ENCODE peak calls at places on chromosomes 5 and 9, in seven cellular contexts. G is OCI-LY7; A is endothelial cell; J is NCI-H1092 treated with DMSO at 0.1 percent for 48 hours; U is effector memory CD8-positive, alpha-beta T cell; S is SW 1271; Z is stimulated activated naive B cell treated with anti-CD40 and anti-IgM and Interleukin-4, amounts not matched to agents 10 μg/mL and 1 μg/mL and 100 μg/mL, for 72 hours. N is an unnamed sample.

GRCh38 chr9:78831726-78832125 is 534.8 kb downstream of the PSAT1 start:
- DNase-seq in G (no peak), A (no peak), J (no peak), U (no peak), S (no peak), Z (no peak), N (no peak)

GRCh38 chr5:56350595-56351170 is 117.6 kb upstream of the ANKRD55 start:
- DNase-seq in G (no peak), A (no peak), J (no peak), U (no peak), S (peak), Z (no peak), N (no peak)

GRCh38 chr5:59091965-59092364 is 509.1 kb downstream of the RAB3C start:
- DNase-seq in G (no peak), A (no peak), J (no peak), U (no peak), S (no peak), Z (no peak), N (no peak)

GRCh38 chr9:113614843-113615648 is 151.5 kb downstream of the RGS3 start:
- DNase-seq in G (no peak), A (no peak), J (no peak), U (no peak), S (no peak), Z (peak), N (no peak)

GRCh38 chr9:77063645-77064285 is 44.3 kb downstream of the FOXB2 start:
- DNase-seq in G (no peak), A (no peak), J (no peak), U (no peak), S (no peak), Z (no peak), N (no peak)

GRCh38 chr5:52774005-52774410 is 13.7 kb upstream of the ITGA1 start:
- DNase-seq in G (no peak), A (no peak), J (no peak), U (no peak), S (no peak), Z (no peak), N (no peak)

GRCh38 chr5:172450861-172451695 is 3.2 kb downstream of the SH3PXD2B start:
- DNase-seq in G (peak), A (peak), J (no peak), U (peak), S (peak), Z (no peak), N (peak)

GRCh38 chr9:120383999-120384924 is 195.7 kb downstream of the CDK5RAP2 start:
- DNase-seq in G (no peak), A (no peak), J (peak), U (no peak), S (no peak), Z (no peak), N (no peak)

GRCh38 chr5:164553851-164554250 is 1048.4 kb downstream of the MAT2B start:
- DNase-seq in G (no peak), A (no peak), J (no peak), U (no peak), S (no peak), Z (no peak), N (no peak)

GRCh38 chr5:149400304-149400703 is 21.2 kb upstream of the IL17B start:
- DNase-seq in G (no peak), A (no peak), J (no peak), U (no peak), S (no peak), Z (no peak), N (no peak)

GRCh38 chr5:158174918-158175663 is 316.1 kb upstream of the CLINT1 start:
- DNase-seq in G (peak), A (peak), J (peak), U (peak), S (peak), Z (peak), N (peak)

GRCh38 chr5:138033916-138034315 is 1.0 kb upstream of the FAM13B start:
- DNase-seq in G (no peak), A (no peak), J (no peak), U (no peak), S (peak), Z (no peak), N (no peak)

GRCh38 chr5:95843733-95844223 is 21.3 kb upstream of the GLRX start:
- DNase-seq in G (no peak), A (no peak), J (no peak), U (no peak), S (no peak), Z (no peak), N (no peak)

GRCh38 chr5:157203417-157203816 is 22.8 kb downstream of the ITK start:
- DNase-seq in G (no peak), A (no peak), J (no peak), U (no peak), S (no peak), Z (no peak), N (no peak)

GRCh38 chr9:109448223-109448622 is 49.9 kb downstream of the PTPN3 start:
- DNase-seq in G (no peak), A (no peak), J (no peak), U (no peak), S (no peak), Z (no peak), N (no peak)

GRCh38 chr9:75087279-75087823 is 604 bp downstream of the NMRK1 start:
- DNase-seq in G (peak), A (no peak), J (peak), U (peak), S (peak), Z (peak), N (peak)

GRCh38 chr9:2420488-2421056 is 201.0 kb upstream of the VLDLR start:
- DNase-seq in G (no peak), A (no peak), J (peak), U (no peak), S (no peak), Z (no peak), N (no peak)

GRCh38 chr9:127330501-127330900 is 65.9 kb downstream of the GARNL3 start:
- DNase-seq in G (no peak), A (no peak), J (no peak), U (no peak), S (no peak), Z (no peak), N (no peak)

GRCh38 chr5:321726-322251 is 275 bp downstream of the AHRR start:
- DNase-seq in G (no peak), A (no peak), J (no peak), U (no peak), S (no peak), Z (no peak), N (no peak)

GRCh38 chr9:15299374-15299939 is 7.6 kb downstream of the TTC39B start:
- DNase-seq in G (peak), A (no peak), J (no peak), U (peak), S (no peak), Z (peak), N (peak)

GRCh38 chr5:152332696-152333095 is 72.4 kb downstream of the NMUR2 start:
- DNase-seq in G (peak), A (no peak), J (no peak), U (no peak), S (no peak), Z (no peak), N (no peak)

GRCh38 chr5:133569347-133569746 is 43.0 kb downstream of the FSTL4 start:
- DNase-seq in G (no peak), A (no peak), J (no peak), U (no peak), S (no peak), Z (no peak), N (no peak)

GRCh38 chr9:99690573-99690972 is 131.1 kb upstream of the NR4A3 start:
- DNase-seq in G (no peak), A (no peak), J (peak), U (no peak), S (no peak), Z (no peak), N (no peak)

GRCh38 chr5:39186722-39187539 is 32.4 kb downstream of the FYB1 start:
- DNase-seq in G (no peak), A (no peak), J (no peak), U (no peak), S (no peak), Z (no peak), N (no peak)

GRCh38 chr5:76372320-76373054 is 30.6 kb upstream of the IQGAP2 start:
- DNase-seq in G (no peak), A (no peak), J (no peak), U (no peak), S (peak), Z (no peak), N (no peak)